ENCODE peak calls at places on chromosome 15, in five cellular contexts. F is lung, I is esophagus squamous epithelium, M is sigmoid colon, Q is AG04450. V is an unnamed sample.

GRCh38 chr15:91385301-91385700 is 285.2 kb downstream of the SV2B start:
- DNase-seq in Q (no peak), I (no peak), F (no peak), M (no peak), V (no peak)

GRCh38 chr15:87287156-87287555 is 969.4 kb downstream of the NTRK3 start:
- DNase-seq in I (no peak), M (no peak), F (no peak), Q (peak), V (no peak)

GRCh38 chr15:73328986-73329385 is 39.8 kb downstream of the HCN4 start:
- DNase-seq in M (peak), I (no peak), Q (no peak), F (no peak), V (no peak)

GRCh38 chr15:72532991-72533601 is 59.0 kb downstream of the ARIH1 start:
- DNase-seq in Q (no peak), F (no peak), I (no peak), M (no peak), V (no peak)

GRCh38 chr15:73637527-73637926 is 4.3 kb upstream of the NPTN start:
- DNase-seq in Q (no peak), M (no peak), I (no peak), F (no peak), V (no peak)

GRCh38 chr15:68614621-68615035 is 35.8 kb downstream of the CORO2B start:
- DNase-seq in Q (no peak), M (peak), I (no peak), F (no peak), V (no peak)

GRCh38 chr15:60721232-60721576 is 242.3 kb upstream of the ICE2 start:
- DNase-seq in F (no peak), I (no peak), M (no peak), Q (no peak), V (no peak)

GRCh38 chr15:91866371-91866905 is 12.9 kb downstream of the SLCO3A1 start:
- DNase-seq in M (no peak), I (no peak), Q (no peak), F (no peak), V (peak)

GRCh38 chr15:55254916-55255679 is 34.5 kb downstream of the RAB27A start:
- DNase-seq in Q (no peak), F (no peak), I (no peak), M (no peak), V (no peak)
- H3K4me3 ChIP-seq in Q (peak), F (no peak), I (no peak), M (no peak), V (peak)

GRCh38 chr15:96267463-96267862 is 63.0 kb upstream of the NR2F2 start:
- DNase-seq in F (no peak), M (no peak), Q (no peak), I (no peak), V (no peak)

GRCh38 chr15:96264801-96265515 is 65.5 kb upstream of the NR2F2 start:
- DNase-seq in Q (no peak), I (no peak), M (no peak), F (no peak), V (no peak)

GRCh38 chr15:96272427-96272826 is 58.1 kb upstream of the NR2F2 start:
- DNase-seq in F (no peak), M (no peak), I (no peak), Q (no peak), V (no peak)

GRCh38 chr15:96270581-96271172 is 59.8 kb upstream of the NR2F2 start:
- DNase-seq in I (no peak), Q (no peak), M (no peak), F (no peak), V (no peak)

GRCh38 chr15:96268421-96269204 is 61.9 kb upstream of the NR2F2 start:
- DNase-seq in I (no peak), F (no peak), M (no peak), Q (no peak), V (no peak)
- H3K27ac ChIP-seq in I (no peak), F (no peak), M (no peak), Q (no peak), V (no peak)

GRCh38 chr15:48447657-48448056 is 116.4 kb downstream of the DUT start:
- DNase-seq in I (no peak), F (no peak), M (no peak), Q (no peak), V (no peak)
- TF ChIP-seq CTCF in I (no peak), F (no peak), M (no peak), Q (no peak), V (no peak)

DNA sequence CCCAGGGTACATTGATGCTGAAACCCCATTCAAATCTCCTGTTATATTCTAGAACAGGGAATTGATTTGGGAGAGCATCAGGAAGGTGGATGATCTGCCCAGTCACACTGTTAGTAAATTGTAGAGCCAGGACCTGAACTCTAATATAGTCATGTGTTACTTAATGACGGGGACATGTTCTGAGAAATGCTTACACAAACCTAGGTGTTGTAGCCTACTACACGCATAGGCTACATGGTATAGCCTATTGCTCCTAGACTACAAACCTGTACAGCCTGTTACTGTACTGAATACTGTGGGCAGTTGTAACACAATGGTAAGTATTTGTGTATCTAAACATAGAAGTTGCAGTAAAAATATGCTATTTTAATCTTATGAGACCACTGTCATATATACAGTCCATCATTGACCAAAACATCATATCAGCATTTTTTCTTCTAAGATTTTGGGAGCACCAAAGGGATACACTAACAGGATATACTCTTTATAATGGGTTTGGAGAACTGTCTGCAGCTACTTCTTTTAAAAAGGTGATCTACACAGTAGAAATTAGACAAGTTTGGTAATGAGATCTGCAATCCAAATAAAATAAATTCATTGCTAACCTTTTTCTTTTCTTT is 5.8 kb downstream of the B2M start:
- DNase-seq in I (no peak), Q (no peak), F (no peak), M (no peak), V (no peak)
- H3K4me3 ChIP-seq in I (no peak), Q (no peak), F (no peak), M (no peak), V (no peak)

GRCh38 chr15:40807888-40808194 is 568 bp upstream of the DNAJC17 start:
- DNase-seq in M (no peak), Q (no peak), I (no peak), F (no peak), V (no peak)
- H3K27ac ChIP-seq in M (peak), Q (no peak), I (peak), F (no peak), V (peak)

DNA sequence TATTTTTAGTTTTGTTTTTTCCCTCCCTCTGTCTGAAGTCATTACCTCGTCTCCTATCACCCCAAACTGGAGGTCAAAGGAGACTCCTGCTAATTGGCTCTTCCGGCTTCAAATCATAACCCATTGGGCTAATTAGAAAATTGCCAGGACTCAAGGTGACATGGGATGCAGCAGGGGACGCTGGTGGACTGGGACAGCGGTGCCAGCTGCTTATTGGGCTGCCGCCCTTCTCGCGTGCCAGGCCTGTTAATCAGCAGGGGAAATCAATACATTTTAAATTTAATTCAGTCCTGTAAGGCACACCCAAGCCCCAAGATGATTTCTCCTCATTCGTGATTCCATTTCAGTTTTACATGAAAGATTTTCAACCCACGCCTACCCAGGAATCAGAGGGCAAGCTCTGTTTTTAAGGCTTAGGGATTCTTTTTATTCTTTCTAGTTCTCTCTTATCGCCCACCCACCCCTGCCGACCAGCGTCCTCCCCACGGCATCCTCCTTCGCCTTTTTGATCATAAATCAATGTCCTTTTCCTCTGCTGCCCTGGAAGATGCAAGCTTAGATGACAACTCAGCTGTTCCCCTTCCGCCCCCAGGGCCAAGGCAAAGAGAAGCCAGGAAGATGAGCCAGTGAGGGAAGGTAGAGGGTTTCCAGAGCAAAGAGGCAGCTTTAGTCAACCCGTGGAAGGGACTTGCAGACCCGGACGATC is 329.6 kb downstream of the UACA start:
- DNase-seq in Q (no peak), M (no peak), F (no peak), I (no peak), V (no peak)
- TF ChIP-seq CTCF in Q (no peak), M (no peak), F (no peak), I (no peak), V (no peak)

DNA sequence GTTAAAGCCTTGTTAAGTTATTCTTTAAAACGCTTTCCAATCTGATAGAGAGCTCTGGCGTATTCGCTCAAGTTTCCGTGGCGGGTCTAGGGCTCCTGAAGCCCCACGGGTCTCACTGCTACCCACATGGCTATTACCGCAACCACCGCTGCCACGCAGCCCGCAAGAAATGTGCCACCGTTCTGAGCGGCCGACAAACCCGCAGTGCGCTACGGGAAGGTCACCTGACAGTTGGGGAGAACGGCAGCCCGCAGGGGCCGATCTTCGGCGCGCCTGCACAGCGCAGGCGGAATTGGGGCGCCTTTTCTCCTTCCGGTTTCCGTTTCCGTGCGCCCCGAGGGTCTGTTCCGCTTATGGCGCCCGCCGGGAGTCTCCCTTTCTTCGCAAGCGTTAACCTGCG is 76.6 kb upstream of the SNRPN start:
- DNase-seq in M (peak), Q (no peak), I (no peak), F (no peak), V (no peak)
- H3K4me3 ChIP-seq in M (peak), Q (peak), I (peak), F (no peak), V (peak)

GRCh38 chr15:38879909-38880471 is 315.4 kb upstream of the RASGRP1 start:
- DNase-seq in Q (no peak), F (peak), I (no peak), M (peak), V (no peak)
- H3K27ac ChIP-seq in Q (peak), F (no peak), I (peak), M (no peak), V (peak)

GRCh38 chr15:89353991-89354390 is 19.4 kb upstream of the POLG start:
- DNase-seq in F (no peak), M (no peak), I (no peak), Q (no peak), V (no peak)

GRCh38 chr15:89358435-89358754 is 23.8 kb upstream of the POLG start:
- DNase-seq in F (no peak), Q (no peak), M (no peak), I (no peak), V (no peak)

GRCh38 chr15:89358755-89359439 is 24.3 kb upstream of the POLG start:
- DNase-seq in F (peak), Q (peak), I (peak), M (peak), V (peak)

GRCh38 chr15:89359471-89360293 is 25.1 kb upstream of the POLG start:
- DNase-seq in F (no peak), M (no peak), I (no peak), Q (no peak), V (no peak)

GRCh38 chr15:89356634-89357298 is 22.1 kb upstream of the POLG start:
- DNase-seq in M (no peak), Q (no peak), F (no peak), I (no peak), V (no peak)
- TF ChIP-seq CTCF in M (no peak), Q (peak), F (no peak), I (peak), V (no peak)

GRCh38 chr15:76338555-76339301 is 2.2 kb downstream of the ISL2 start:
- DNase-seq in I (no peak), M (no peak), F (no peak), Q (no peak), V (no peak)
- H3K4me3 ChIP-seq in I (peak), M (peak), F (no peak), Q (peak), V (peak)

V was measured in coronary artery.